ENCODE peak calls at places on chromosomes 1 and 21, in six cellular contexts. I, Z, X, A, N and B are unnamed samples.

GRCh38 chr1:8421721-8422120 is 103.8 kb downstream of the SLC45A1 start:
- DNase-seq in N (no peak), X (no peak), I (no peak), Z (no peak), A (peak), B (no peak)

GRCh38 chr1:186112280-186112679 is 262.8 kb downstream of the TPR start:
- DNase-seq in I (no peak), X (no peak), A (no peak), N (no peak), Z (no peak), B (no peak)

GRCh38 chr21:28669331-28669730 is 323.3 kb downstream of the LTN1 start:
- DNase-seq in I (no peak), N (no peak), Z (no peak), X (no peak), A (no peak), B (no peak)

GRCh38 chr1:223084466-223084865 is 58.6 kb downstream of the TLR5 start:
- DNase-seq in N (no peak), I (no peak), A (no peak), Z (no peak), X (peak), B (no peak)

GRCh38 chr1:203672354-203672753 is 45.7 kb downstream of the ATP2B4 start:
- DNase-seq in Z (peak), I (peak), N (peak), X (peak), A (peak), B (no peak)

GRCh38 chr1:93638981-93639380 is 42.7 kb downstream of the BCAR3 start:
- DNase-seq in A (no peak), Z (no peak), X (no peak), I (no peak), N (no peak), B (no peak)

GRCh38 chr1:204358145-204358544 is 1.6 kb downstream of the PLEKHA6 start:
- DNase-seq in I (no peak), N (no peak), X (no peak), Z (no peak), A (no peak), B (no peak)

GRCh38 chr1:161676958-161677689 is 14.2 kb downstream of the FCGR2B start:
- DNase-seq in N (no peak), X (no peak), I (no peak), Z (no peak), A (no peak), B (no peak)

GRCh38 chr1:149936992-149937705 is 470 bp upstream of the MTMR11 start:
- DNase-seq in Z (no peak), X (no peak), I (peak), A (peak), N (no peak), B (no peak)

GRCh38 chr1:160022330-160023310 is 9.2 kb downstream of the PIGM start:
- DNase-seq in A (no peak), Z (no peak), N (no peak), X (no peak), I (no peak), B (no peak)

GRCh38 chr1:9500756-9501754 is 38.2 kb upstream of the SLC25A33 start:
- DNase-seq in X (no peak), A (no peak), Z (no peak), I (no peak), N (no peak), B (no peak)

GRCh38 chr1:35894183-35894582 is 11.2 kb downstream of the AGO1 start:
- DNase-seq in N (no peak), X (no peak), Z (no peak), A (peak), I (peak), B (no peak)

GRCh38 chr1:92804721-92805169 is 19.8 kb upstream of the EVI5 start:
- DNase-seq in A (peak), Z (peak), X (peak), I (peak), N (peak), B (no peak)

GRCh38 chr21:25646541-25646940 is 7.5 kb downstream of the JAM2 start:
- DNase-seq in X (no peak), N (no peak), I (no peak), A (no peak), Z (no peak), B (no peak)

GRCh38 chr1:59484090-59484489 is 187.2 kb downstream of the FGGY start:
- DNase-seq in X (no peak), Z (no peak), N (no peak), A (peak), I (peak), B (no peak)

GRCh38 chr21:14522689-14523088 is 23.4 kb downstream of the SAMSN1 start:
- DNase-seq in Z (no peak), A (no peak), I (no peak), X (no peak), N (no peak), B (no peak)

GRCh38 chr1:53402891-53403655 is 56.1 kb upstream of the DMRTB1 start:
- DNase-seq in Z (no peak), X (no peak), N (no peak), A (no peak), I (no peak), B (no peak)

GRCh38 chr1:50349242-50349565 is 74.0 kb downstream of the DMRTA2 start:
- DNase-seq in X (no peak), N (no peak), Z (no peak), A (no peak), I (no peak), B (no peak)

GRCh38 chr1:32352831-32353383 is 9.4 kb downstream of the FAM229A start:
- DNase-seq in N (no peak), Z (no peak), A (peak), I (no peak), X (no peak), B (no peak)

GRCh38 chr21:41016472-41016871 is 151.5 kb upstream of the BACE2 start:
- DNase-seq in A (no peak), N (no peak), Z (no peak), X (no peak), I (no peak), B (no peak)

GRCh38 chr1:6026095-6026809 is 19.4 kb upstream of the KCNAB2 start:
- DNase-seq in N (no peak), I (no peak), A (peak), Z (no peak), X (peak), B (peak)

GRCh38 chr1:172818841-172819527 is 160.1 kb downstream of the FASLG start:
- DNase-seq in Z (no peak), A (no peak), N (no peak), X (no peak), I (peak), B (peak)

GRCh38 chr1:8328271-8328670 is 10.4 kb downstream of the SLC45A1 start:
- DNase-seq in N (no peak), Z (no peak), I (no peak), X (no peak), A (no peak), B (no peak)

GRCh38 chr1:30724175-30724574 is 790 bp upstream of the MATN1 start:
- DNase-seq in I (no peak), N (no peak), Z (no peak), X (no peak), A (no peak), B (no peak)

GRCh38 chr1:45615885-45616284 is 8.0 kb downstream of the CCDC17 start:
- DNase-seq in X (no peak), I (no peak), N (no peak), Z (no peak), A (no peak), B (no peak)

GRCh38 chr21:39799178-39799577 is 54.2 kb downstream of the IGSF5 start:
- DNase-seq in I (no peak), Z (no peak), A (no peak), X (no peak), N (no peak), B (no peak)

GRCh38 chr21:39397651-39398385 is 47.8 kb downstream of the LCA5L start:
- DNase-seq in I (no peak), X (no peak), N (no peak), Z (no peak), A (no peak), B (no peak)

GRCh38 chr1:232428036-232428600 is 201.8 kb downstream of the SIPA1L2 start:
- DNase-seq in A (no peak), N (no peak), X (no peak), I (no peak), Z (no peak), B (no peak)

GRCh38 chr1:213070399-213070798 is 19.4 kb downstream of the RPS6KC1 start:
- DNase-seq in Z (no peak), N (no peak), X (no peak), I (peak), A (peak), B (no peak)

GRCh38 chr1:26961826-26962225 is 1.6 kb upstream of the KDF1 start:
- DNase-seq in X (no peak), Z (no peak), A (peak), N (no peak), I (peak), B (no peak)

GRCh38 chr1:21175324-21175669 is 1.4 kb downstream of the EIF4G3 start:
- DNase-seq in I (peak), A (peak), X (no peak), N (no peak), Z (no peak), B (peak)

GRCh38 chr1:22932803-22933470 is 39.7 kb downstream of the LACTBL1 start:
- DNase-seq in A (no peak), Z (no peak), I (no peak), X (no peak), N (no peak), B (no peak)

GRCh38 chr1:212415107-212415841 is 588 bp upstream of the PACC1 start:
- DNase-seq in Z (no peak), A (no peak), N (no peak), X (no peak), I (no peak), B (peak)

GRCh38 chr1:2125375-2126211 is 69.0 kb downstream of the FAAP20 start:
- DNase-seq in Z (no peak), N (no peak), I (no peak), A (no peak), X (no peak), B (no peak)

GRCh38 chr1:201778279-201779023 is 50.5 kb upstream of the IPO9 start:
- DNase-seq in X (no peak), Z (no peak), A (peak), I (no peak), N (no peak), B (no peak)

GRCh38 chr1:53626576-53626975 is 112.4 kb downstream of the GLIS1 start:
- DNase-seq in I (no peak), A (no peak), X (no peak), Z (no peak), N (peak), B (no peak)

GRCh38 chr1:17215545-17215890 is 10.6 kb downstream of the PADI1 start:
- DNase-seq in N (no peak), Z (no peak), I (no peak), A (no peak), X (no peak), B (no peak)

GRCh38 chr1:24525606-24526005 is 23.0 kb downstream of the RCAN3 start:
- DNase-seq in A (no peak), Z (no peak), X (no peak), I (no peak), N (no peak), B (no peak)

GRCh38 chr1:24526045-24526444 is 23.4 kb downstream of the RCAN3 start:
- DNase-seq in X (no peak), A (no peak), Z (no peak), I (no peak), N (no peak), B (no peak)

DNA sequence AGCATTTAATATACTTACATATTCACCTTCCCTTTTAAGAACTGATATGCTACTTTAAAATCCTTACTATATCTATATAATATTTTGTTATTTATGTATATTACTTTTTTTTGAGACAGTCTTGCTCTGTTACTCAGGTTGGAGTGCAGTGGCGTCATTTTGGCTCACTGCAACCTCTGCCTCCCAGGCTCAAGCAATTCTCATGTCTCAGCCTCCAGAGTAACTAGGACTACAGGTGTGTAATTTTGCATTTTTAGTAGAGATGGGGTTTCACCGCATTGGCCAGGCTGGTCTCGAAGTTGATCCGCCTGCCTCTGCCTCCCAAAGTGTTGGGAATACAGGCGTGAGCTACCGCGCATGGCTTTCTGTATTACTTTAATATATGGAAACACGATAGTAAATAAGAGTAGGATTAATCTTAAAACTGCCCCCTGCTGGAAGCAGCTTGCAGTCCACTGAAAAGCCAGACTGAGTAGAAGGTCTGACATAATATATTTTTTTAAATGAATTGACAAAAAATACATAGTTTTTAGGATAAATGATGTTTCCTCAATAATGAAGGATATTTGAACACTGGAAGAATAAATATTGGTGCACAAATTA is 24.4 kb downstream of the RCAN3 start:
- DNase-seq in N (no peak), A (peak), X (no peak), I (peak), Z (no peak), B (peak)
- TF ChIP-seq CTCF in N (peak), A (peak), X (peak), I (peak), Z (peak), B (peak)

DNA sequence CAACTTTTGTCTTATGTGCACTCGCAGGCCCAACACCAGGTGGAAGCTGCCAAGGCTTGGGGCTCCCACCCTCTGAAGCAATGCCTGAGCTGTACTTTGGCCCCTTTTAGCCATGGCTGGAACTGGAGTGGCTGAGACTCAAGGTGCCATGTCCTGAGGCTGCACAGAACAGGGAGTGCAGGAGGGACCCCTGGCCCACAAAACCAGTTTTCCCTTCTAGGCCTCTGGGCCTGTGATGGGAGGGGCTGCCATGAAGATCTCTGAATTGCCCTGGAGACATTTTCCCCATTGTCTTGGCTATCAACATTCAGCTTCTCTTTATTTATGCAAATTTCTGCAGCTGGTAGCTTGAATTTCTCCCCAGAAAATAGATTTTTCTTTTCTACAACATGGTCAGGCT is 57.6 kb downstream of the ROR1 start:
- DNase-seq in X (no peak), N (no peak), I (no peak), A (no peak), Z (no peak), B (no peak)
- TF ChIP-seq CTCF in X (no peak), N (no peak), I (no peak), A (no peak), Z (no peak), B (no peak)

GRCh38 chr1:11759791-11760190 is 2.2 kb upstream of the C1orf167 start:
- DNase-seq in A (no peak), N (no peak), X (no peak), Z (no peak), I (no peak), B (no peak)
- TF ChIP-seq CTCF in A (no peak), N (no peak), X (no peak), Z (no peak), I (no peak), B (no peak)

DNA sequence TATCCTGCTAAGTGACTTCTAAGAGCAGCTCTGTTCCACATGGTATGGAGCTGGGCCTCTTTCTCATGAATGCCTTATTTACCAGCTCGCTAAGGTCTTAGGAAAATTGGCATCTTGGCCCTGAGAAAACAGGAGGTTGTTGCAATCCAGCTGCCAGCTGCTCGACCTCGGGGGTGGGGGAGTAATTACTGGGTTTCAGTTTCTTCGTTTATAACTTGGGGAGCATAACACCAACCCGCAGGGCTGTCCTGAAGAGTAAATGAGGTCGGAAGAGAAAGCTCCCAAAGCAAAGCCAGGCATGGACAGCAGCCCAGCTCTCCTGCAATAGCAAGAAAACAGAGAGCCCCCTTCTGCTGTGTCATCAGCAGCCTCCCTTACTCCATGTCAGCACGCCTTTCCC is 176.3 kb downstream of the AJAP1 start:
- DNase-seq in X (no peak), Z (no peak), N (no peak), A (no peak), I (no peak), B (no peak)
- TF ChIP-seq CTCF in X (no peak), Z (no peak), N (no peak), A (no peak), I (no peak), B (no peak)

GRCh38 chr1:998051-998821 is 1.7 kb downstream of the HES4 start:
- DNase-seq in Z (no peak), A (no peak), X (peak), I (no peak), N (no peak), B (no peak)
- TF ChIP-seq CTCF in Z (no peak), A (no peak), X (no peak), I (no peak), N (no peak), B (no peak)

DNA sequence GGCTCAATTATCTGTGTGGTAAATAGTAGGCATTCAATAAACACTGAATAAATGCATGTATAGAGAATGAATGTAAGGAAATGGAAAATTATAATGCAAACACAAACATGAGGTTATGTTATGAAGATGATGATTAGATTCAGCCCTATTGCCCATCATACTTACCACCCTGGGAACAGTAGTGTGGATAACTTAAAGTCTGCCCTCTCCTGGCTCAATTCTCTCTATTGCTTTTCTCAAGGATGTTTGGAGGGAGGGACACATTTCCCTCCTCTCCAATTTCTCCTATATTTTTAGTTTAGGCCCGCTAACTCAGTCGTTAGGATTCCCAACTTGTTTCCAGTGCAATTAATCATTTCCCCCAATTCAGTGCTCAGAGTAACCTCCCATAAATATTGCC is 101.5 kb upstream of the TNR start:
- DNase-seq in X (no peak), Z (no peak), I (no peak), N (no peak), A (no peak), B (no peak)
- TF ChIP-seq CTCF in X (no peak), Z (no peak), I (no peak), N (no peak), A (no peak), B (no peak)

DNA sequence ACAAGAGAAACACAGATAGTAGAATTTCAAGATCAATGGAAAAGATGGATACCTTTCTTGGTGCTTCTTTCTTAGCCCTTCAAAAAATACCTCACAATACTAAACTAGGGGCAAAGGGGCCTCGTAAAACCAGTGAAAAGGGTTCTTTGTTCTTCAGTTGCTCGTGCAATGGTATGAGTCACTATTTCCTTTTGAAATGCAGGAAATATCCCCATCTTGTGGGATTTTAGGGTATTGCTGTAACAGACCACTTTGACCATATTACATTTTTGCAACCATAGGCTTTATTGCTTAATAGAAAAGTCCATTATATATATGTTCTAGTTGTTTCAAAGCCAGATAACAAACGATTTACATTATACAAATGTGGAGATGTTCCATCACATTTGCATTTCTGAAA is 88.7 kb upstream of the PKN2 start:
- DNase-seq in A (peak), X (no peak), I (peak), Z (no peak), N (no peak), B (no peak)
- TF ChIP-seq CTCF in A (peak), X (peak), I (peak), Z (peak), N (no peak), B (peak)

GRCh38 chr1:7224644-7225043 is 439.4 kb downstream of the CAMTA1 start:
- DNase-seq in Z (no peak), I (no peak), N (no peak), A (peak), X (peak), B (no peak)
- TF ChIP-seq CTCF in Z (peak), I (no peak), N (no peak), A (peak), X (no peak), B (peak)

GRCh38 chr1:242189591-242189990 is 190.7 kb upstream of the MAP1LC3C start:
- DNase-seq in A (no peak), X (no peak), Z (no peak), N (no peak), I (no peak), B (no peak)
- TF ChIP-seq CTCF in A (no peak), X (no peak), Z (no peak), N (no peak), I (no peak), B (peak)